ENCODE peak calls at places on chromosomes 12 and 14, in eight cellular contexts. One of them, this sample, is unnamed.

GRCh38 chr14:53209370-53209769 is 56.2 kb upstream of the DDHD1 start:
- DNase-seq in kidney: no peak
- DNase-seq in naive thymus-derived CD4-positive, alpha-beta T cell: no peak
- DNase-seq in lower lobe of right lung: no peak
- DNase-seq in OCI-LY7: no peak
- DNase-seq in esophagus muscularis mucosa: no peak
- DNase-seq in CD8-positive, alpha-beta T cell: no peak
- DNase-seq in upper lobe of right lung: no peak
- DNase-seq in this sample: no peak

GRCh38 chr12:110704750-110705149 is 15.8 kb upstream of the HVCN1 start:
- DNase-seq in kidney: no peak
- DNase-seq in naive thymus-derived CD4-positive, alpha-beta T cell: no peak
- DNase-seq in lower lobe of right lung: no peak
- DNase-seq in OCI-LY7: peak; percentile 57
- DNase-seq in esophagus muscularis mucosa: no peak
- DNase-seq in CD8-positive, alpha-beta T cell: no peak
- DNase-seq in upper lobe of right lung: no peak
- DNase-seq in this sample: peak; percentile 55

GRCh38 chr12:91892081-91892855 is 253.4 kb downstream of the BTG1 start:
- DNase-seq in kidney: no peak
- DNase-seq in naive thymus-derived CD4-positive, alpha-beta T cell: no peak
- DNase-seq in lower lobe of right lung: no peak
- DNase-seq in OCI-LY7: no peak
- DNase-seq in esophagus muscularis mucosa: no peak
- DNase-seq in CD8-positive, alpha-beta T cell: no peak
- DNase-seq in upper lobe of right lung: no peak
- DNase-seq in this sample: no peak

GRCh38 chr12:71476513-71476912 is 36.9 kb downstream of the LGR5 start:
- DNase-seq in kidney: no peak
- DNase-seq in naive thymus-derived CD4-positive, alpha-beta T cell: no peak
- DNase-seq in lower lobe of right lung: no peak
- DNase-seq in OCI-LY7: no peak
- DNase-seq in esophagus muscularis mucosa: no peak
- DNase-seq in CD8-positive, alpha-beta T cell: no peak
- DNase-seq in upper lobe of right lung: no peak
- DNase-seq in this sample: no peak

GRCh38 chr12:95443458-95443857 is 30.5 kb upstream of the METAP2 start:
- DNase-seq in kidney: no peak
- DNase-seq in naive thymus-derived CD4-positive, alpha-beta T cell: no peak
- DNase-seq in lower lobe of right lung: no peak
- DNase-seq in OCI-LY7: peak; percentile 18
- DNase-seq in esophagus muscularis mucosa: no peak
- DNase-seq in CD8-positive, alpha-beta T cell: no peak
- DNase-seq in upper lobe of right lung: no peak
- DNase-seq in this sample: no peak

GRCh38 chr12:12705833-12706520 is 10.0 kb upstream of the GPR19 start:
- DNase-seq in kidney: peak; percentile 76
- DNase-seq in naive thymus-derived CD4-positive, alpha-beta T cell: peak; percentile 72
- DNase-seq in lower lobe of right lung: no peak
- DNase-seq in OCI-LY7: no peak
- DNase-seq in esophagus muscularis mucosa: no peak
- DNase-seq in CD8-positive, alpha-beta T cell: peak; percentile 78
- DNase-seq in upper lobe of right lung: no peak
- DNase-seq in this sample: peak; percentile 37

GRCh38 chr12:4279120-4279690 is 5.6 kb downstream of the CCND2 start:
- DNase-seq in kidney: no peak
- DNase-seq in naive thymus-derived CD4-positive, alpha-beta T cell: no peak
- DNase-seq in lower lobe of right lung: no peak
- DNase-seq in OCI-LY7: no peak
- DNase-seq in esophagus muscularis mucosa: peak; percentile 81
- DNase-seq in CD8-positive, alpha-beta T cell: no peak
- DNase-seq in upper lobe of right lung: no peak
- DNase-seq in this sample: peak; percentile 83

GRCh38 chr12:1797991-1798733 is 22.2 kb upstream of the LRTM2 start:
- DNase-seq in kidney: no peak
- DNase-seq in naive thymus-derived CD4-positive, alpha-beta T cell: no peak
- DNase-seq in lower lobe of right lung: peak; percentile 41
- DNase-seq in OCI-LY7: no peak
- DNase-seq in esophagus muscularis mucosa: no peak
- DNase-seq in CD8-positive, alpha-beta T cell: no peak
- DNase-seq in upper lobe of right lung: peak; percentile 69
- DNase-seq in this sample: no peak

GRCh38 chr14:50935126-50936090 is 8.9 kb downstream of the PYGL start:
- DNase-seq in kidney: no peak
- DNase-seq in naive thymus-derived CD4-positive, alpha-beta T cell: no peak
- DNase-seq in lower lobe of right lung: no peak
- DNase-seq in OCI-LY7: no peak
- DNase-seq in esophagus muscularis mucosa: no peak
- DNase-seq in CD8-positive, alpha-beta T cell: no peak
- DNase-seq in upper lobe of right lung: no peak
- DNase-seq in this sample: no peak

GRCh38 chr12:62917066-62917465 is 17.9 kb downstream of the PPM1H start:
- DNase-seq in kidney: no peak
- DNase-seq in naive thymus-derived CD4-positive, alpha-beta T cell: no peak
- DNase-seq in lower lobe of right lung: no peak
- DNase-seq in OCI-LY7: no peak
- DNase-seq in esophagus muscularis mucosa: peak; percentile 3
- DNase-seq in CD8-positive, alpha-beta T cell: no peak
- DNase-seq in upper lobe of right lung: no peak
- DNase-seq in this sample: no peak

GRCh38 chr12:55619352-55620138 is 17.1 kb upstream of the OR10P1 start:
- DNase-seq in kidney: no peak
- DNase-seq in naive thymus-derived CD4-positive, alpha-beta T cell: peak; percentile 69
- DNase-seq in lower lobe of right lung: no peak
- DNase-seq in OCI-LY7: peak; percentile 91
- DNase-seq in esophagus muscularis mucosa: no peak
- DNase-seq in CD8-positive, alpha-beta T cell: peak; percentile 59
- DNase-seq in upper lobe of right lung: no peak
- DNase-seq in this sample: peak; percentile 83

GRCh38 chr12:67370979-67371378 is 101.8 kb downstream of the CAND1 start:
- DNase-seq in kidney: no peak
- DNase-seq in naive thymus-derived CD4-positive, alpha-beta T cell: no peak
- DNase-seq in lower lobe of right lung: no peak
- DNase-seq in OCI-LY7: no peak
- DNase-seq in esophagus muscularis mucosa: no peak
- DNase-seq in CD8-positive, alpha-beta T cell: no peak
- DNase-seq in upper lobe of right lung: no peak
- DNase-seq in this sample: no peak

GRCh38 chr12:102680296-102680695 is 199.9 kb upstream of the IGF1 start:
- DNase-seq in kidney: no peak
- DNase-seq in naive thymus-derived CD4-positive, alpha-beta T cell: no peak
- DNase-seq in lower lobe of right lung: no peak
- DNase-seq in OCI-LY7: no peak
- DNase-seq in esophagus muscularis mucosa: no peak
- DNase-seq in CD8-positive, alpha-beta T cell: no peak
- DNase-seq in upper lobe of right lung: no peak
- DNase-seq in this sample: no peak

GRCh38 chr14:41446008-41446407 is 160.7 kb upstream of the LRFN5 start:
- DNase-seq in kidney: no peak
- DNase-seq in naive thymus-derived CD4-positive, alpha-beta T cell: no peak
- DNase-seq in lower lobe of right lung: no peak
- DNase-seq in OCI-LY7: no peak
- DNase-seq in esophagus muscularis mucosa: no peak
- DNase-seq in CD8-positive, alpha-beta T cell: no peak
- DNase-seq in upper lobe of right lung: no peak
- DNase-seq in this sample: no peak

GRCh38 chr12:52005903-52006703 is 643 bp upstream of the TAMALIN start:
- DNase-seq in kidney: peak; percentile 86
- DNase-seq in naive thymus-derived CD4-positive, alpha-beta T cell: no peak
- DNase-seq in lower lobe of right lung: peak; percentile 89
- DNase-seq in OCI-LY7: peak; percentile 61
- DNase-seq in esophagus muscularis mucosa: no peak
- DNase-seq in CD8-positive, alpha-beta T cell: no peak
- DNase-seq in upper lobe of right lung: peak; percentile 87
- DNase-seq in this sample: peak; percentile 46

GRCh38 chr12:52009081-52009751 is 2.5 kb downstream of the TAMALIN start:
- DNase-seq in kidney: peak; percentile 47
- DNase-seq in naive thymus-derived CD4-positive, alpha-beta T cell: no peak
- DNase-seq in lower lobe of right lung: no peak
- DNase-seq in OCI-LY7: no peak
- DNase-seq in esophagus muscularis mucosa: no peak
- DNase-seq in CD8-positive, alpha-beta T cell: no peak
- DNase-seq in upper lobe of right lung: no peak
- DNase-seq in this sample: no peak

GRCh38 chr12:52007158-52007921 is 594 bp downstream of the TAMALIN start:
- DNase-seq in kidney: peak; percentile 91
- DNase-seq in naive thymus-derived CD4-positive, alpha-beta T cell: peak; percentile 75
- DNase-seq in lower lobe of right lung: peak; percentile 70
- DNase-seq in OCI-LY7: no peak
- DNase-seq in esophagus muscularis mucosa: no peak
- DNase-seq in CD8-positive, alpha-beta T cell: peak; percentile 64
- DNase-seq in upper lobe of right lung: no peak
- DNase-seq in this sample: no peak

GRCh38 chr12:52006726-52007157 is at the start of gene TAMALIN:
- DNase-seq in kidney: peak; percentile 94
- DNase-seq in naive thymus-derived CD4-positive, alpha-beta T cell: peak; percentile 83
- DNase-seq in lower lobe of right lung: peak; percentile 73
- DNase-seq in OCI-LY7: no peak
- DNase-seq in esophagus muscularis mucosa: no peak
- DNase-seq in CD8-positive, alpha-beta T cell: peak; percentile 86
- DNase-seq in upper lobe of right lung: peak; percentile 83
- DNase-seq in this sample: peak; percentile 32

DNA sequence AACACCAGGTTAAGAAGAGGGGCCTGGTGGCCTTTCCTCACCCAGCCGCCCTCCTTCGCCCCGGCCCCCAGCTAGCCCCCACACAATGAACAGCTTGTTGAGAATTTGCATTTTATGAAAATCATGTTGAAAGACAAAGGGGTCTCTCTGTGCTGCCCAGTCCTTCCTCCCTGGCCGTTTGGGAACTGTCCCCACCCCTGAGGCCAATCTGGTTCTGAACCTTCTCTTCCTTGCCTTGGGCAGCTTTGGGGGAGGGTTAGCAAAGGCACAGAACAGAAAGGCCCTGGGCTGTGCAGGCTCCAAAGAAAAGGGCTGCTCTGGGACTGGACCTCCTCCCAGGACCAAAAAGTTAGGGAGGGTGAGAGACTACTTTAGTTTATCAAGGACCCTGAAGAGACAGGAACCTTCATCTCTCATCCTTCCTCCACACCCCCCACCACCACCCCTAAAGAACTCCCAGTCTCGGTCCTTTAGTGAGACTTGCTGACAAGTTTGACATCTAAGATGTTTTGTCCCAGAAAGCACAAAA is 1.3 kb downstream of the TAMALIN start:
- DNase-seq in kidney: no peak
- DNase-seq in naive thymus-derived CD4-positive, alpha-beta T cell: no peak
- DNase-seq in lower lobe of right lung: no peak
- DNase-seq in OCI-LY7: no peak
- DNase-seq in esophagus muscularis mucosa: no peak
- DNase-seq in CD8-positive, alpha-beta T cell: no peak
- DNase-seq in upper lobe of right lung: no peak
- DNase-seq in this sample: no peak
- H3K4me3 ChIP-seq in kidney: peak overlapping the region; percentile 27
- H3K4me3 ChIP-seq in naive thymus-derived CD4-positive, alpha-beta T cell: peak overlapping the region; percentile 82
- H3K4me3 ChIP-seq in lower lobe of right lung: peak overlapping the region; percentile 74
- H3K4me3 ChIP-seq in OCI-LY7: no peak overlapping the region
- H3K4me3 ChIP-seq in esophagus muscularis mucosa: peak overlapping the region; percentile 90
- H3K4me3 ChIP-seq in CD8-positive, alpha-beta T cell: peak overlapping the region; percentile 72
- H3K4me3 ChIP-seq in upper lobe of right lung: peak overlapping the region; percentile 71
- H3K4me3 ChIP-seq in this sample: no peak overlapping the region

GRCh38 chr14:59490756-59491155 is 6.4 kb downstream of the JKAMP start:
- DNase-seq in kidney: no peak
- DNase-seq in naive thymus-derived CD4-positive, alpha-beta T cell: no peak
- DNase-seq in lower lobe of right lung: no peak
- DNase-seq in OCI-LY7: no peak
- DNase-seq in esophagus muscularis mucosa: no peak
- DNase-seq in CD8-positive, alpha-beta T cell: no peak
- DNase-seq in upper lobe of right lung: no peak
- DNase-seq in this sample: no peak
- H3K36me3 ChIP-seq in kidney: peaks cover 19% of the 10 kb centered on the region
- H3K36me3 ChIP-seq in naive thymus-derived CD4-positive, alpha-beta T cell: no peaks in the 10 kb centered on the region
- H3K36me3 ChIP-seq in lower lobe of right lung: peaks cover 78% of the 10 kb centered on the region
- H3K36me3 ChIP-seq in OCI-LY7: peaks cover 68% of the 10 kb centered on the region
- H3K36me3 ChIP-seq in esophagus muscularis mucosa: peaks cover 7% of the 10 kb centered on the region
- H3K36me3 ChIP-seq in CD8-positive, alpha-beta T cell: peaks cover 15% of the 10 kb centered on the region
- H3K36me3 ChIP-seq in upper lobe of right lung: peaks cover 69% of the 10 kb centered on the region
- H3K36me3 ChIP-seq in this sample: peaks cover 9% of the 10 kb centered on the region

GRCh38 chr12:47947273-47947672 is 16.1 kb upstream of the TMEM106C start:
- DNase-seq in kidney: no peak
- DNase-seq in naive thymus-derived CD4-positive, alpha-beta T cell: no peak
- DNase-seq in lower lobe of right lung: no peak
- DNase-seq in OCI-LY7: no peak
- DNase-seq in esophagus muscularis mucosa: no peak
- DNase-seq in CD8-positive, alpha-beta T cell: no peak
- DNase-seq in upper lobe of right lung: no peak
- DNase-seq in this sample: no peak
- H3K4me3 ChIP-seq in kidney: no peak overlapping the region
- H3K4me3 ChIP-seq in naive thymus-derived CD4-positive, alpha-beta T cell: no peak overlapping the region
- H3K4me3 ChIP-seq in lower lobe of right lung: no peak overlapping the region
- H3K4me3 ChIP-seq in OCI-LY7: no peak overlapping the region
- H3K4me3 ChIP-seq in esophagus muscularis mucosa: no peak overlapping the region
- H3K4me3 ChIP-seq in CD8-positive, alpha-beta T cell: no peak overlapping the region
- H3K4me3 ChIP-seq in upper lobe of right lung: no peak overlapping the region
- H3K4me3 ChIP-seq in this sample: no peak overlapping the region

GRCh38 chr14:103708750-103709187 is 6.5 kb downstream of the XRCC3 start:
- DNase-seq in kidney: no peak
- DNase-seq in naive thymus-derived CD4-positive, alpha-beta T cell: no peak
- DNase-seq in lower lobe of right lung: no peak
- DNase-seq in OCI-LY7: no peak
- DNase-seq in esophagus muscularis mucosa: no peak
- DNase-seq in CD8-positive, alpha-beta T cell: no peak
- DNase-seq in upper lobe of right lung: no peak
- DNase-seq in this sample: no peak
- H3K36me3 ChIP-seq in kidney: no peaks in the 10 kb centered on the region
- H3K36me3 ChIP-seq in naive thymus-derived CD4-positive, alpha-beta T cell: no peaks in the 10 kb centered on the region
- H3K36me3 ChIP-seq in lower lobe of right lung: peaks cover 36% of the 10 kb centered on the region
- H3K36me3 ChIP-seq in OCI-LY7: peaks cover 96% of the 10 kb centered on the region
- H3K36me3 ChIP-seq in esophagus muscularis mucosa: peaks cover 3% of the 10 kb centered on the region
- H3K36me3 ChIP-seq in CD8-positive, alpha-beta T cell: no peaks in the 10 kb centered on the region
- H3K36me3 ChIP-seq in upper lobe of right lung: peaks cover 5% of the 10 kb centered on the region
- H3K36me3 ChIP-seq in this sample: no peaks in the 10 kb centered on the region

GRCh38 chr12:119949145-119949544 is 39.9 kb upstream of the BICDL1 start:
- DNase-seq in kidney: no peak
- DNase-seq in naive thymus-derived CD4-positive, alpha-beta T cell: no peak
- DNase-seq in lower lobe of right lung: no peak
- DNase-seq in OCI-LY7: no peak
- DNase-seq in esophagus muscularis mucosa: no peak
- DNase-seq in CD8-positive, alpha-beta T cell: no peak
- DNase-seq in upper lobe of right lung: no peak
- DNase-seq in this sample: no peak

DNA sequence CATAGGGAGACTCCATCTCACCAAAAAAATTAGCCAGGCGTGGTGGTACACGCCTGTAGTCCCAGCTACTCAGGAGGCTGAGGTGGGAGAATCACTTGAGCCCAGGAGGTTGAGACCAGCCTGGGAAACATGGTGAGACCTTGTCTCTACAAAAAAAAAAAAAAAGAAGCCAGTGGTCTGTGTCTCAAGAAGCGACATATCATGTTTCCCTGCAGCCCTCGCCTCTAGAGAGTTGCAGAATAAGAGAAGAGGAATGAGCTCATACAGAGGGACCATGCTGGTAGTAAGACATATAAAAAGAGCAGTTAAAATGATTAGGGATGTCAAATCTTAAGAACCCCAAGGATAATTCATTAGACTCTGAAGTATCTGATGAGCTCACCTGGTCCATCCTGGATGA is 39.4 kb upstream of the BICDL1 start:
- DNase-seq in kidney: no peak
- DNase-seq in naive thymus-derived CD4-positive, alpha-beta T cell: no peak
- DNase-seq in lower lobe of right lung: no peak
- DNase-seq in OCI-LY7: no peak
- DNase-seq in esophagus muscularis mucosa: no peak
- DNase-seq in CD8-positive, alpha-beta T cell: no peak
- DNase-seq in upper lobe of right lung: no peak
- DNase-seq in this sample: no peak
- H3K4me3 ChIP-seq in kidney: no peak overlapping the region
- H3K4me3 ChIP-seq in naive thymus-derived CD4-positive, alpha-beta T cell: no peak overlapping the region
- H3K4me3 ChIP-seq in lower lobe of right lung: no peak overlapping the region
- H3K4me3 ChIP-seq in OCI-LY7: no peak overlapping the region
- H3K4me3 ChIP-seq in esophagus muscularis mucosa: no peak overlapping the region
- H3K4me3 ChIP-seq in CD8-positive, alpha-beta T cell: no peak overlapping the region
- H3K4me3 ChIP-seq in upper lobe of right lung: no peak overlapping the region
- H3K4me3 ChIP-seq in this sample: no peak overlapping the region

GRCh38 chr14:69779088-69779487 is 12.1 kb downstream of the SRSF5 start:
- DNase-seq in kidney: no peak
- DNase-seq in naive thymus-derived CD4-positive, alpha-beta T cell: no peak
- DNase-seq in lower lobe of right lung: no peak
- DNase-seq in OCI-LY7: no peak
- DNase-seq in esophagus muscularis mucosa: no peak
- DNase-seq in CD8-positive, alpha-beta T cell: no peak
- DNase-seq in upper lobe of right lung: no peak
- DNase-seq in this sample: no peak
- H3K36me3 ChIP-seq in kidney: peaks cover 29% of the 10 kb centered on the region
- H3K36me3 ChIP-seq in naive thymus-derived CD4-positive, alpha-beta T cell: peaks cover 21% of the 10 kb centered on the region
- H3K36me3 ChIP-seq in lower lobe of right lung: peaks cover 77% of the 10 kb centered on the region
- H3K36me3 ChIP-seq in OCI-LY7: peaks cover 68% of the 10 kb centered on the region
- H3K36me3 ChIP-seq in esophagus muscularis mucosa: peaks cover 18% of the 10 kb centered on the region
- H3K36me3 ChIP-seq in CD8-positive, alpha-beta T cell: peaks cover 33% of the 10 kb centered on the region
- H3K36me3 ChIP-seq in upper lobe of right lung: peaks cover 71% of the 10 kb centered on the region
- H3K36me3 ChIP-seq in this sample: peaks cover 6% of the 10 kb centered on the region

This sample was measured in small intestine.